ENCODE peak calls at places on chromosomes 12 and 14, in seven cellular contexts. W, N, F, T, Z, C and O are unnamed samples.

GRCh38 chr12:22625671-22626251 is 790 bp downstream of the ETNK1 start:
- DNase-seq in W (peak), N (peak), F (peak), T (peak), Z (peak), C (peak), O (peak)

GRCh38 chr12:116673713-116674112 is 64.2 kb downstream of the SPRING1 start:
- DNase-seq in W (peak), N (no peak), F (no peak), T (no peak), Z (no peak), C (no peak), O (peak)

GRCh38 chr14:93024493-93024892 is 91.2 kb downstream of the ITPK1 start:
- DNase-seq in W (no peak), N (no peak), F (no peak), T (no peak), Z (no peak), C (no peak), O (no peak)

GRCh38 chr14:104579507-104579906 is at the start of gene C14orf180:
- DNase-seq in W (no peak), N (no peak), F (no peak), T (no peak), Z (no peak), C (no peak), O (no peak)

GRCh38 chr12:124480469-124481256 is 86.7 kb downstream of the NCOR2 start:
- DNase-seq in W (no peak), N (peak), F (peak), T (no peak), Z (no peak), C (peak), O (no peak)

GRCh38 chr12:32400114-32400672 is 835 bp downstream of the FGD4 start:
- DNase-seq in W (peak), N (no peak), F (no peak), T (no peak), Z (peak), C (peak), O (peak)

GRCh38 chr14:51873221-51873893 is 12.9 kb downstream of the GNG2 start:
- DNase-seq in W (no peak), N (peak), F (no peak), T (no peak), Z (no peak), C (peak), O (peak)

GRCh38 chr12:132588821-132589669 is 21.3 kb downstream of the LRCOL1 start:
- DNase-seq in W (no peak), N (peak), F (peak), T (no peak), Z (no peak), C (peak), O (no peak)

GRCh38 chr12:120689397-120690082 is 2.6 kb downstream of the MLEC start:
- DNase-seq in W (no peak), N (no peak), F (no peak), T (no peak), Z (no peak), C (peak), O (peak)

GRCh38 chr12:107130830-107131760 is 37.7 kb upstream of the CRY1 start:
- DNase-seq in W (no peak), N (no peak), F (no peak), T (no peak), Z (no peak), C (no peak), O (no peak)

GRCh38 chr12:5807090-5807414 is 138.0 kb downstream of the ANO2 start:
- DNase-seq in W (no peak), N (peak), F (no peak), T (no peak), Z (no peak), C (no peak), O (no peak)

GRCh38 chr12:132955094-132955932 is 793 bp downstream of the ZNF605 start:
- DNase-seq in W (peak), N (peak), F (peak), T (peak), Z (peak), C (peak), O (peak)

GRCh38 chr12:79421236-79421740 is 269.5 kb downstream of the PAWR start:
- DNase-seq in W (no peak), N (no peak), F (no peak), T (no peak), Z (no peak), C (no peak), O (no peak)

GRCh38 chr12:45302621-45303020 is 86.7 kb downstream of the ANO6 start:
- DNase-seq in W (no peak), N (peak), F (no peak), T (no peak), Z (no peak), C (no peak), O (no peak)
- H2BK5ac ChIP-seq in W (no peak), N (no peak), F (no peak), T (no peak), Z (no peak), C (no peak), O (no peak)

DNA sequence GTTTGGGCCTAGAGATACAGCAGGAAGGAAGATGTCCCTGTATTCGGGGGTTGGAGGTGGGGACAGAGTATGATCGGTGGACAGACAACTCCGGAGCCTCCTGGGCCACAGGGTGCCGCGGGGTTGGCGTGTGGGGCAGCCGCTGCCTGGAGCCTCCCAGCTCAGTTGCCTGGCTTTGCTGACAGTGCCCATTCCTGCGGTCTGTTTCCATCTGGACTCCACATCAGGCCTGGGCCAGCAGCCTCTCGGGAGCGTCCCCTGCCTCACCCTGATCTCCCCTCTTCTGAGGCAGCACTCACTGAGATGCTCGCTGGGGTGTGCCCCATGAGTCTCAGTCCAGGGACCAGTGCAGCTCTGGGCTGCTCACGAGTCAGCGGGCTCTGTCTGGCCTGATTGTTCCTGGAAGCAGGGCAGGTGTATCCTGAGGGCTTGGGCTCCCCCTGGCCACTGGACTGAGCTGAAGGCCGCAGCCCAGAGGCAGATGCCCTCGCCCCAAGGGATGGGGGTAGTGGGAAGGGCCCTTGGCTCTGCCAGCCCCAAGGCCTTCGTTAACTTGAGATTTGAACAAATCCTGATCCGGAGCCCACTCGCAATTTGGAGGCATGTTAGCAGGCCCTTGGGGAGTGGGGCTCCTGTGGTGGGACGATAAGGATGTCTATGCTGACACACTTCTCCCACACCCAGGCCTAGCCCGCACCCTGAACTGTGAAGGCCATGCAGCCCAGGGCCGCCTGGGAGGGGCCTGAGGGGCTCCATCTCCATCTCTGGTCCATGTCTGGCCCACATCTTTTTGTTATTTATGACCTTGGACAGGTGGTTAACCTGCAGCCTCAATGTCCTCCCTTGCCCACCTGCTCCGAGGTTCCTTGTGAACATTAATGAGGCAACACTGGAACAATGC is 7.5 kb downstream of the HIP1R start:
- DNase-seq in W (peak), N (no peak), F (no peak), T (no peak), Z (no peak), C (no peak), O (no peak)
- H2BK5ac ChIP-seq in W (no peak), N (no peak), F (no peak), T (no peak), Z (no peak), C (no peak), O (no peak)

GRCh38 chr14:68373847-68374582 is 418.9 kb downstream of the ZFP36L1 start:
- DNase-seq in W (no peak), N (no peak), F (no peak), T (no peak), Z (no peak), C (no peak), O (no peak)

GRCh38 chr14:68376067-68376810 is 416.6 kb downstream of the ZFP36L1 start:
- DNase-seq in W (no peak), N (no peak), F (no peak), T (no peak), Z (no peak), C (no peak), O (no peak)

GRCh38 chr14:68377056-68377455 is 415.8 kb downstream of the ZFP36L1 start:
- DNase-seq in W (no peak), N (no peak), F (no peak), T (no peak), Z (no peak), C (no peak), O (no peak)

GRCh38 chr14:68374682-68375081 is 418.2 kb downstream of the ZFP36L1 start:
- DNase-seq in W (no peak), N (no peak), F (no peak), T (no peak), Z (no peak), C (no peak), O (peak)

DNA sequence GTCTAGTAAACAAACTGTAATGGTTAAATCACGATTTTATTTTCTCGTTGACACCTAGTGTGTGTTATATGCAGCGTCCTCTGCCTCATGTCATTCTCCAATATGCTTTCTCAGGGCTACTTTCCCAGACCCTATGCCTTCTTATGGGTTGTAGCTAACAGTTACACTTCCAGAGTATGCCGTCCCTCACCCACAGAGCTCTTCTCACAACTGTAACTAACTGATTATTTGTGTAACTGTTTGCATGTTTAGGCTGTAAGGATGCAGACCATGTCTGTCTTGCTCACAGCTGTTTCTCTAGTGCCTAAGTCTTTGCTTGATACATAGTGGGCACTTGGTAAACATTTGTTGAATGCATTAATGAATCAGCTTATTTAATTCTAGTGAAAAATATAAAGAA is 417.5 kb downstream of the ZFP36L1 start:
- DNase-seq in W (no peak), N (no peak), F (no peak), T (no peak), Z (no peak), C (no peak), O (no peak)
- H2BK5ac ChIP-seq in W (no peak), N (no peak), F (no peak), T (no peak), Z (no peak), C (no peak), O (no peak)

DNA sequence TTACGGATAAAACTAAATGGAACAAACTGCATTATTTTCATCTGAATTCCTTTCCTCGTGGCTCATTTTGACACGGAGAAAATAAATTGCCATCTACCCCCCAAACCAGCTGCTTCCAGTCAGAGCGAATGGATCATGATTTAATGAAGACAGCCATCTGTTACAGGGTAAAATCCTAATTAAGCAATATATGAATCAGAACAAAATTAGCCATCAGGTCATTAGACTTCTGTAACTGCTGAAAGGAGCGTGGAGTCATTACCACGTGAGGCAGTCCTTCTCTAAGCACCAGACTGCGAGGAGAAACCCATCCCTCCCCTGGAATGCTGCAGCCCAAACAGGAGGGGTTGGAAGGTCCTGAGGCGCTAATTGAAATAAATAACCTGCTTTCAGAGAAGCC is 51.1 kb upstream of the TCL1A start:
- DNase-seq in W (no peak), N (no peak), F (no peak), T (no peak), Z (no peak), C (no peak), O (no peak)
- H2BK5ac ChIP-seq in W (no peak), N (no peak), F (no peak), T (no peak), Z (no peak), C (no peak), O (no peak)

GRCh38 chr12:61647566-61647965 is 612.6 kb upstream of the USP15 start:
- DNase-seq in W (no peak), N (no peak), F (no peak), T (no peak), Z (no peak), C (no peak), O (no peak)
- H2BK5ac ChIP-seq in W (no peak), N (no peak), F (no peak), T (no peak), Z (no peak), C (no peak), O (no peak)

DNA sequence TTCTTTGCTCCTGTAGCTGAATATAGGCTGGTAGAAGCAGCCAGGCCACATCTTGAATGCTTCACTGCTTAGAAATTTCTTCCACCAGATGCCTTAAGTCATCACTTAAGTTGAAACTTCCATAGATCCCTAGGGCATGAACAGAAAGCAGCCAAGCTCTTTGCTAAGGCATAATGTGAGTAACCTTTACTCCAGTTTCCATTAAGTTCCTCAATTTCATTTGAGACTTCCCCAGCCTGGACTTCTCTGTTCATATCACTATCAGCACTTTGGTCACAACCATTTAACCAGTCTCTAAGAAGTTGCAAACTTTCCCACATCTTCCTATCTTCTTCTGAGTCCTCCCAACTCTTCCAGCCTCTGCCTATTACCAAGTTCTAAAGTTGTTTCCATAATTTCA is 41.4 kb downstream of the ACSM4 start:
- DNase-seq in W (no peak), N (no peak), F (no peak), T (no peak), Z (no peak), C (peak), O (peak)
- H2BK5ac ChIP-seq in W (no peak), N (no peak), F (no peak), T (no peak), Z (no peak), C (no peak), O (no peak)

GRCh38 chr12:66692986-66693385 is 14.1 kb upstream of the GRIP1 start:
- DNase-seq in W (no peak), N (no peak), F (no peak), T (no peak), Z (no peak), C (no peak), O (no peak)

GRCh38 chr12:66695130-66695529 is 16.3 kb upstream of the GRIP1 start:
- DNase-seq in W (no peak), N (no peak), F (peak), T (no peak), Z (no peak), C (no peak), O (no peak)

GRCh38 chr12:66692170-66692569 is 13.3 kb upstream of the GRIP1 start:
- DNase-seq in W (no peak), N (no peak), F (no peak), T (no peak), Z (no peak), C (no peak), O (no peak)

GRCh38 chr12:66694666-66695065 is 15.8 kb upstream of the GRIP1 start:
- DNase-seq in W (no peak), N (no peak), F (peak), T (no peak), Z (no peak), C (no peak), O (no peak)

DNA sequence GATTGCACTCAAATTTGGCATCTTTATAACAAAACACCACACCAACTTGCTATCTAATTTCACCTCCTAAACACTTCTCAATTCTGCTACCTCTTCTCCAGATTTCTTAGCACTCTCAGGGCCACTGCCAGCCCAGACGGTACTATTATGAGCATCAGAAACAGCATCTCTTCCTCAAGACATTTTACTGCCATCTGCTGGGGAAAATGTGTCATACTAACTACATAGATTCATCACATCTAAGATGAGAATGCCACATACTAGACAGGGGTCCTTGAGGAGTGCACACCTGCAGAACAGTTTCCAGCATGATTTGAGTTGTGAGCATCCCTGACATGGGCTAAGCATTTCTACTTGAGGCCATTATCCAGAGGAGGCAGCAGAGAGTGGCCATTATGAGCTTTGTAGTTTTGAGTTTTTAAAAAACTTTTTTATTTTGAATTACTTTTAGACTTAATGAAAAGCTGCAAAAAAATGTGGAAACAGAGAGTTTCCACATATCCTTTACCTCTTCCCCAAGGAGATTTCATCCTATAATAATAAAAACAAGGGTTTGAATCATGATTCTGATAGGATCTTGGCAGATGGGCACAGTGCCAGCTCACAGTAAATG is 15.1 kb upstream of the GRIP1 start:
- DNase-seq in W (no peak), N (peak), F (peak), T (peak), Z (no peak), C (peak), O (peak)
- H2BK5ac ChIP-seq in W (no peak), N (no peak), F (no peak), T (no peak), Z (no peak), C (no peak), O (no peak)

GRCh38 chr12:16034136-16034817 is 123.1 kb downstream of the DERA start:
- DNase-seq in W (no peak), N (no peak), F (no peak), T (no peak), Z (no peak), C (no peak), O (no peak)
- H2BK5ac ChIP-seq in W (no peak), N (no peak), F (no peak), T (no peak), Z (no peak), C (no peak), O (no peak)

DNA sequence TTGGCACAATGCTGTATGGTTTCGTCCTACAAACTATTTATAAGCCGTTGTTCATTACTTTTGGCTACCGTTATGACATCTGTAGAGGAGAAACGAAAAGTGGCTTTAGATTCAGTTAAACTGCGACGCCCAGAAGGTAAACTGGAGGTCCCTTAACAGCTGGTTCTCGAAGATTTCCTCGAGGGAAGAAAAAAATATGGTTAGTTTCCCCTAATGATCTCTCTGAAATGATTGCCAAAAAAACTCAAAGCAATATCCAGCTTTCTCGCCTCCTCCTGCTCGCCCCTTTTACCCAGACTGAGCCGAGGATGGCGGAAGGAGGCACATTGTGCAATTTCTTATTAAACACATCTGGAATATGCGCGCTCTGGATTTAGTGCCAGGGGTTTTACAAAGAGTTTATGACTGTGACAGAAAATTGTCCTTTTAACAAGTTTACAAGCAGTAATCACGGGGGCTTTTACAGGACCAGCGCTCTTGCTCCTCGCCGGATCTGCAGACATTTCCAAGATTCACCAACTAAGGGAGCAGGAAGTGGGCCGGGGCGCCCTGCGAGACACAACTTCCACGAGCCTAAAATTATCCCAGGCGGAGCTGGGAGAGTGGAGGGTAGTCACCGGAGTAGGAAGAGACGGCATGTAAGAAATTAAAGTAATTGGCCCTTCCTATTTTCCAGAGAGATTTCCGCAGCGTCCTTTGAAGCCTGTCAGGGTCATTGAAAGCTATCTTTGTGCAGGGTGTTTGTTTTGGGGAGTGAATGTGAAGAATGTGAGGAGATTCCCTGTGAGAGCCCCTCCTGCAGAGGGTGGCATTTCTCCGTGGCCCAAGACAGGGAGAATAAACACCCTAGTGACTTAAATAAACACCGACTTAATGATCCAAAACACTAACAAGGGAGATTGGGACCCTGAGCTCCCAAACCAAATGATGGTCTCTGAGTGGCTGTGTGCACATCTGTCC is 5.6 kb downstream of the SIX1 start:
- DNase-seq in W (peak), N (peak), F (no peak), T (peak), Z (no peak), C (no peak), O (peak)
- H2BK5ac ChIP-seq in W (no peak), N (no peak), F (no peak), T (no peak), Z (no peak), C (no peak), O (no peak)